ENCODE peak calls at places on chromosomes 3 and 15, in six cellular contexts. One of them, this sample, is unnamed.

GRCh38 chr3:115808239-115808638 is 184.9 kb downstream of the GAP43 start:
- DNase-seq in H1: no peak
- DNase-seq in mesendoderm: no peak
- DNase-seq in mesenchymal stem cell: no peak
- DNase-seq in IMR-90: no peak
- DNase-seq in H9: no peak
- DNase-seq in this sample: no peak

GRCh38 chr3:102290241-102290640 is 144.6 kb upstream of the ZPLD1 start:
- DNase-seq in mesendoderm: no peak
- DNase-seq in H1: no peak
- DNase-seq in H9: no peak
- DNase-seq in IMR-90: no peak
- DNase-seq in mesenchymal stem cell: no peak
- DNase-seq in this sample: no peak

GRCh38 chr3:155230382-155230781 is 63.1 kb downstream of the STRIT1 start:
- DNase-seq in H1: no peak
- DNase-seq in mesendoderm: no peak
- DNase-seq in H9: no peak
- DNase-seq in IMR-90: peak
- DNase-seq in mesenchymal stem cell: peak
- DNase-seq in this sample: no peak

GRCh38 chr15:52789601-52790165 is 453 bp downstream of the ONECUT1 start:
- DNase-seq in IMR-90: peak
- DNase-seq in mesenchymal stem cell: peak
- DNase-seq in mesendoderm: peak
- DNase-seq in H1: no peak
- DNase-seq in H9: no peak
- DNase-seq in this sample: peak

GRCh38 chr3:14424711-14425573 is 22.5 kb downstream of the SLC6A6 start:
- DNase-seq in mesenchymal stem cell: peak
- DNase-seq in H9: no peak
- DNase-seq in IMR-90: peak
- DNase-seq in H1: no peak
- DNase-seq in mesendoderm: peak
- DNase-seq in this sample: no peak

GRCh38 chr15:85646538-85647091 is 148.1 kb downstream of the KLHL25 start:
- DNase-seq in mesenchymal stem cell: peak
- DNase-seq in H1: no peak
- DNase-seq in IMR-90: peak
- DNase-seq in H9: no peak
- DNase-seq in mesendoderm: peak
- DNase-seq in this sample: no peak

GRCh38 chr3:20185364-20185732 is 658 bp downstream of the SGO1 start:
- DNase-seq in H9: no peak
- DNase-seq in mesenchymal stem cell: peak
- DNase-seq in mesendoderm: peak
- DNase-seq in IMR-90: peak
- DNase-seq in H1: no peak
- DNase-seq in this sample: no peak

GRCh38 chr3:150844484-150844883 is 60.8 kb downstream of the MINDY4B start:
- DNase-seq in mesenchymal stem cell: no peak
- DNase-seq in mesendoderm: no peak
- DNase-seq in H9: no peak
- DNase-seq in IMR-90: no peak
- DNase-seq in H1: no peak
- DNase-seq in this sample: no peak

GRCh38 chr3:23954144-23954543 is 9.1 kb downstream of the NR1D2 start:
- DNase-seq in H9: no peak
- DNase-seq in IMR-90: no peak
- DNase-seq in H1: no peak
- DNase-seq in mesendoderm: peak
- DNase-seq in mesenchymal stem cell: no peak
- DNase-seq in this sample: no peak

GRCh38 chr3:196287405-196288140 is at the start of gene PCYT1A:
- DNase-seq in H1: peak
- DNase-seq in IMR-90: peak
- DNase-seq in mesendoderm: peak
- DNase-seq in H9: peak
- DNase-seq in mesenchymal stem cell: peak
- DNase-seq in this sample: peak

GRCh38 chr3:107216711-107217110 is 160.5 kb upstream of the CCDC54 start:
- DNase-seq in IMR-90: peak
- DNase-seq in mesenchymal stem cell: peak
- DNase-seq in mesendoderm: no peak
- DNase-seq in H1: no peak
- DNase-seq in H9: no peak
- DNase-seq in this sample: no peak

GRCh38 chr15:25882466-25882865 is 19.3 kb upstream of the ATP10A start:
- DNase-seq in H1: no peak
- DNase-seq in H9: no peak
- DNase-seq in IMR-90: peak
- DNase-seq in mesenchymal stem cell: no peak
- DNase-seq in mesendoderm: no peak
- DNase-seq in this sample: no peak

GRCh38 chr15:57015897-57016296 is 97.5 kb downstream of the TCF12 start:
- DNase-seq in mesenchymal stem cell: peak
- DNase-seq in IMR-90: peak
- DNase-seq in mesendoderm: peak
- DNase-seq in H9: no peak
- DNase-seq in H1: no peak
- DNase-seq in this sample: no peak

GRCh38 chr3:142117052-142117451 is 32.3 kb downstream of the TFDP2 start:
- DNase-seq in IMR-90: peak
- DNase-seq in H9: no peak
- DNase-seq in mesenchymal stem cell: no peak
- DNase-seq in H1: no peak
- DNase-seq in mesendoderm: peak
- DNase-seq in this sample: no peak

GRCh38 chr3:132549890-132550578 is 47.0 kb upstream of the ACKR4 start:
- DNase-seq in IMR-90: peak
- DNase-seq in H9: no peak
- DNase-seq in H1: no peak
- DNase-seq in mesendoderm: no peak
- DNase-seq in mesenchymal stem cell: peak
- DNase-seq in this sample: no peak

GRCh38 chr3:60079076-60079475 is 1029.3 kb upstream of the CFAP20DC start:
- DNase-seq in IMR-90: no peak
- DNase-seq in H9: peak
- DNase-seq in H1: no peak
- DNase-seq in mesendoderm: peak
- DNase-seq in mesenchymal stem cell: no peak
- DNase-seq in this sample: no peak

GRCh38 chr15:61146643-61147230 is 82.4 kb downstream of the RORA start:
- DNase-seq in H1: no peak
- DNase-seq in mesenchymal stem cell: no peak
- DNase-seq in IMR-90: no peak
- DNase-seq in H9: no peak
- DNase-seq in mesendoderm: peak
- DNase-seq in this sample: no peak

GRCh38 chr15:87634361-87634760 is 622.2 kb downstream of the NTRK3 start:
- DNase-seq in mesendoderm: no peak
- DNase-seq in H9: no peak
- DNase-seq in mesenchymal stem cell: no peak
- DNase-seq in IMR-90: no peak
- DNase-seq in H1: no peak
- DNase-seq in this sample: no peak

GRCh38 chr3:183274609-183275008 is 21.6 kb downstream of the B3GNT5 start:
- DNase-seq in H9: no peak
- DNase-seq in IMR-90: no peak
- DNase-seq in H1: no peak
- DNase-seq in mesenchymal stem cell: no peak
- DNase-seq in mesendoderm: no peak
- DNase-seq in this sample: no peak

GRCh38 chr15:68055224-68055705 is 1.1 kb downstream of the PIAS1 start:
- DNase-seq in H9: no peak
- DNase-seq in mesendoderm: peak
- DNase-seq in mesenchymal stem cell: peak
- DNase-seq in IMR-90: peak
- DNase-seq in H1: no peak
- DNase-seq in this sample: no peak

GRCh38 chr15:57521503-57521902 is 70.2 kb upstream of the MYZAP start:
- DNase-seq in H1: no peak
- DNase-seq in mesendoderm: no peak
- DNase-seq in H9: no peak
- DNase-seq in IMR-90: no peak
- DNase-seq in mesenchymal stem cell: no peak
- DNase-seq in this sample: no peak

GRCh38 chr15:66603301-66604179 is 37.7 kb upstream of the LCTL start:
- DNase-seq in IMR-90: peak
- DNase-seq in mesenchymal stem cell: peak
- DNase-seq in H9: peak
- DNase-seq in mesendoderm: peak
- DNase-seq in H1: peak
- DNase-seq in this sample: peak

GRCh38 chr3:28286595-28286994 is 45.2 kb downstream of the CMC1 start:
- DNase-seq in mesendoderm: peak
- DNase-seq in H1: no peak
- DNase-seq in H9: no peak
- DNase-seq in IMR-90: peak
- DNase-seq in mesenchymal stem cell: peak
- DNase-seq in this sample: peak

GRCh38 chr3:43364926-43365325 is 78.6 kb downstream of the SNRK start:
- DNase-seq in IMR-90: no peak
- DNase-seq in mesendoderm: no peak
- DNase-seq in H1: no peak
- DNase-seq in mesenchymal stem cell: no peak
- DNase-seq in H9: no peak
- DNase-seq in this sample: no peak

GRCh38 chr3:48411041-48411588 is 18.8 kb downstream of the PLXNB1 start:
- DNase-seq in H9: no peak
- DNase-seq in mesendoderm: no peak
- DNase-seq in mesenchymal stem cell: no peak
- DNase-seq in H1: no peak
- DNase-seq in IMR-90: no peak
- DNase-seq in this sample: no peak

GRCh38 chr15:83565553-83566159 is 88.3 kb upstream of the ADAMTSL3 start:
- DNase-seq in mesendoderm: peak
- DNase-seq in IMR-90: peak
- DNase-seq in mesenchymal stem cell: peak
- DNase-seq in H1: no peak
- DNase-seq in H9: no peak
- DNase-seq in this sample: peak

GRCh38 chr3:55584030-55584429 is 96.9 kb upstream of the WNT5A start:
- DNase-seq in mesenchymal stem cell: no peak
- DNase-seq in IMR-90: no peak
- DNase-seq in mesendoderm: no peak
- DNase-seq in H1: no peak
- DNase-seq in H9: no peak
- DNase-seq in this sample: no peak

GRCh38 chr3:13376091-13376490 is 44.0 kb downstream of the NUP210 start:
- DNase-seq in H9: no peak
- DNase-seq in mesenchymal stem cell: no peak
- DNase-seq in mesendoderm: no peak
- DNase-seq in H1: no peak
- DNase-seq in IMR-90: no peak
- DNase-seq in this sample: no peak

GRCh38 chr3:72679540-72680198 is 168.6 kb downstream of the SHQ1 start:
- DNase-seq in H9: no peak
- DNase-seq in mesendoderm: peak
- DNase-seq in mesenchymal stem cell: peak
- DNase-seq in H1: no peak
- DNase-seq in IMR-90: no peak
- DNase-seq in this sample: no peak

GRCh38 chr15:67048281-67049279 is 16.8 kb upstream of the SMAD3 start:
- DNase-seq in H1: no peak
- DNase-seq in mesenchymal stem cell: peak
- DNase-seq in H9: no peak
- DNase-seq in mesendoderm: no peak
- DNase-seq in IMR-90: peak
- DNase-seq in this sample: no peak

GRCh38 chr3:129493206-129493605 is 35.2 kb upstream of the RHO start:
- DNase-seq in IMR-90: no peak
- DNase-seq in H1: no peak
- DNase-seq in mesenchymal stem cell: no peak
- DNase-seq in mesendoderm: no peak
- DNase-seq in H9: no peak
- DNase-seq in this sample: no peak
- H2AK5ac ChIP-seq in IMR-90: peak
- H2AK5ac ChIP-seq in H1: no peak
- H2AK5ac ChIP-seq in mesenchymal stem cell: peak
- H2AK5ac ChIP-seq in mesendoderm: no peak
- H2AK5ac ChIP-seq in H9: no peak
- H2AK5ac ChIP-seq in this sample: no peak

DNA sequence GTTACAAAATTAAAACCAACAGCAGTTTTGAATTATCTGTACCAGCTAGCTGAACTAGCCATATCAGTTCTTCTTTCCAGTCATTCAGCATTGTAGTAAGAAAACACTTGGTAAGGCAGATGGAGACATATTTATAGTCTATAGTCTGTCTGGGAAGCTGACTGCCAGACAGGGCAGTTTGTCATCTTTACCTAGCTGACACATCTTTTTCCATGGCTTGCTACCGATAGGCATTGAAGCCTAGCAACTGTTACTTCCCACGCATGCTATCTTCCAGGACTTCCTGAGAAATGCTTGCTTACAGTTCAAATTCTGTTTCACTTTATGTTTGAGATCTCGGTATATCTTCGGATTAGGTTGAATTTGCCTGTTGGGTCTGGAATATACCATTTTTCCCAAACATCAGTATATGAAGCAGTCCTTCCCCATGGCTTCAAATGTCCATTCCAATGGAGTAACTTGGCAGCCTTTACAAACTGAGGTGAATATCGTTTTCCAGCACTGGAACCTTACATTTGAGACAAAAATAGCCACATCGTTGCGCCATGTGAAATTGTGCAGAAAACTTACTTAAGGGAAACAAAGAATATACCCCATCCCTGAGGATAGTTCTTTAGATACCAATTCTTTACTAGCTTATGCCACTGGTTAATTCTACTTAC is 8.8 kb downstream of the GNL3 start:
- DNase-seq in mesendoderm: no peak
- DNase-seq in mesenchymal stem cell: no peak
- DNase-seq in H1: no peak
- DNase-seq in H9: no peak
- DNase-seq in IMR-90: no peak
- DNase-seq in this sample: no peak
- H3K4me2 ChIP-seq in mesendoderm: no peak
- H3K4me2 ChIP-seq in mesenchymal stem cell: no peak
- H3K4me2 ChIP-seq in H1: no peak
- H3K4me2 ChIP-seq in H9: no peak
- H3K4me2 ChIP-seq in IMR-90: no peak
- H3K4me2 ChIP-seq in this sample: no peak

GRCh38 chr3:34024447-34025240 is 226.2 kb downstream of the PDCD6IP start:
- DNase-seq in H9: no peak
- DNase-seq in mesenchymal stem cell: no peak
- DNase-seq in IMR-90: no peak
- DNase-seq in mesendoderm: no peak
- DNase-seq in H1: no peak
- DNase-seq in this sample: no peak
- H2AK5ac ChIP-seq in H9: no peak
- H2AK5ac ChIP-seq in mesenchymal stem cell: no peak
- H2AK5ac ChIP-seq in IMR-90: no peak
- H2AK5ac ChIP-seq in mesendoderm: no peak
- H2AK5ac ChIP-seq in H1: no peak
- H2AK5ac ChIP-seq in this sample: no peak

DNA sequence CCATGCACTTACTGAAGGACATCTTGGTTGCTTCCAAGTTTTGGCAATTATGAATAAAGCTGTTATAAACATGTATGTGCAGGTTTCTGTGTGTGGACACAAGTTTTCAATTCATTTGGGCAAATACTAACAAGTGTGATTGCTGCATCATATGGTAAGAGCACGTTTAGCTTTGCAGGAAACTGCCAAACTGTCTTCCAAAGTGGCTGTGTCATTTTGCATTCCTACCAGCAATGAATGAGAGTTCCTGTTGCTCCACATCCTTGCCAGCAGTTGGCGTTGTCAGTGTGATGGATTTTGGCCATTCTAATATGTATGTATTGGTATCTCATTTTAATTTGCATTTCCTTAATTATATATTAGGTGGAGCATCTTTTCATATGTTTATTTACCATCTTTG is 280.1 kb downstream of the SV2B start:
- DNase-seq in mesendoderm: no peak
- DNase-seq in H1: no peak
- DNase-seq in mesenchymal stem cell: no peak
- DNase-seq in IMR-90: no peak
- DNase-seq in H9: no peak
- DNase-seq in this sample: no peak
- H3K4me2 ChIP-seq in mesendoderm: no peak
- H3K4me2 ChIP-seq in H1: no peak
- H3K4me2 ChIP-seq in mesenchymal stem cell: no peak
- H3K4me2 ChIP-seq in IMR-90: no peak
- H3K4me2 ChIP-seq in H9: no peak
- H3K4me2 ChIP-seq in this sample: no peak

This sample was measured in neuronal stem cell.